ENCODE peak calls at places on chromosome 11, in nine cellular contexts. G, O, N, F, H, R, P, Q and D are unnamed samples.

GRCh38 chr11:59173080-59173963 is 1.4 kb downstream of the DTX4 start:
- DNase-seq in Q (no peak), N (no peak), G (no peak), P (no peak), H (no peak), R (peak), O (peak), F (no peak), D (peak)

GRCh38 chr11:109196016-109196415 is 226.0 kb upstream of the C11orf87 start:
- DNase-seq in P (no peak), F (no peak), O (no peak), R (peak), Q (no peak), N (no peak), H (no peak), G (no peak), D (no peak)

GRCh38 chr11:105619556-105619955 is 9.7 kb downstream of the GRIA4 start:
- DNase-seq in G (no peak), H (no peak), R (no peak), Q (no peak), P (no peak), F (no peak), N (no peak), O (no peak), D (no peak)

GRCh38 chr11:29321293-29322132 is 695.3 kb downstream of the KCNA4 start:
- DNase-seq in P (no peak), H (no peak), G (no peak), N (no peak), Q (no peak), F (no peak), R (peak), O (no peak), D (no peak)

GRCh38 chr11:31096191-31096590 is 273.3 kb downstream of the DCDC1 start:
- DNase-seq in Q (no peak), N (no peak), G (no peak), R (no peak), O (no peak), P (no peak), F (no peak), H (no peak), D (no peak)

GRCh38 chr11:13429836-13430235 is 33.2 kb downstream of the BTBD10 start:
- DNase-seq in N (no peak), H (no peak), R (no peak), G (no peak), F (no peak), O (no peak), Q (no peak), P (no peak), D (no peak)

GRCh38 chr11:114166897-114167323 is 107.4 kb downstream of the ZBTB16 start:
- DNase-seq in N (peak), Q (peak), G (no peak), P (no peak), O (no peak), F (peak), H (no peak), R (peak), D (no peak)

GRCh38 chr11:64456509-64457320 is 97.8 kb downstream of the RPS6KA4 start:
- DNase-seq in O (no peak), Q (no peak), H (no peak), G (no peak), R (no peak), F (no peak), P (no peak), N (no peak), D (no peak)

GRCh38 chr11:35647535-35648092 is 15.0 kb upstream of the TRIM44 start:
- DNase-seq in H (no peak), N (peak), R (no peak), O (no peak), P (no peak), Q (no peak), G (no peak), F (no peak), D (no peak)

GRCh38 chr11:45232341-45233080 is 53.6 kb downstream of the SYT13 start:
- DNase-seq in N (no peak), F (no peak), R (no peak), Q (no peak), H (no peak), P (no peak), G (no peak), O (no peak), D (no peak)